ENCODE peak calls at places on chromosomes 4 and X, in four cellular contexts. O is K562, B is A549, P is HepG2. L is an unnamed sample. For H3K4me1, the result is how much of the 10 kb centered on the place peaks cover.

GRCh38 chr4:76420311-76420710 is 630 bp downstream of the CCDC158 start:
- DNase-seq in O (no peak), B (no peak), P (no peak), L (no peak)

GRCh38 chr4:80266902-80267380 is 477 bp downstream of the FGF5 start:
- DNase-seq in O (peak), B (no peak), P (no peak), L (no peak)

GRCh38 chrX:95885074-95885473 is 799.6 kb upstream of the DIAPH2 start:
- DNase-seq in O (no peak), B (no peak), P (no peak), L (no peak)

GRCh38 chr4:57602133-57602532 is 491.9 kb upstream of the IGFBP7 start:
- DNase-seq in O (no peak), B (no peak), P (no peak), L (no peak)

GRCh38 chr4:40564004-40564403 is 65.7 kb downstream of the RBM47 start:
- DNase-seq in O (no peak), B (no peak), P (no peak), L (no peak)

GRCh38 chrX:123173833-123174232 is 10.2 kb upstream of the GRIA3 start:
- DNase-seq in O (peak), B (peak), P (no peak), L (no peak)

GRCh38 chr4:94407846-94408245 is 43.9 kb upstream of the PDLIM5 start:
- DNase-seq in O (no peak), B (no peak), P (no peak), L (no peak)

GRCh38 chrX:129015381-129015780 is 507.9 kb downstream of the SMARCA1 start:
- DNase-seq in O (no peak), B (no peak), P (no peak), L (no peak)

GRCh38 chr4:3833326-3833989 is 67.3 kb downstream of the ADRA2C start:
- DNase-seq in O (no peak), B (no peak), P (no peak), L (no peak)

GRCh38 chr4:56786955-56787354 is 34.5 kb downstream of the SPINK2 start:
- DNase-seq in O (no peak), B (no peak), P (no peak), L (no peak)

GRCh38 chr4:10158355-10158942 is 41.9 kb upstream of the WDR1 start:
- DNase-seq in O (no peak), B (no peak), P (peak), L (no peak)

GRCh38 chrX:140503230-140503585 is 1.7 kb downstream of the SOX3 start:
- DNase-seq in O (no peak), B (no peak), P (no peak), L (no peak)

GRCh38 chr4:87657525-87657924 is 7.4 kb downstream of the DMP1 start:
- DNase-seq in O (no peak), B (peak), P (no peak), L (no peak)

GRCh38 chr4:144374065-144374464 is 233.5 kb upstream of the GYPA start:
- DNase-seq in O (no peak), B (no peak), P (no peak), L (no peak)

GRCh38 chr4:101145081-101145480 is 202.2 kb downstream of the PPP3CA start:
- DNase-seq in O (no peak), B (no peak), P (no peak), L (no peak)

DNA sequence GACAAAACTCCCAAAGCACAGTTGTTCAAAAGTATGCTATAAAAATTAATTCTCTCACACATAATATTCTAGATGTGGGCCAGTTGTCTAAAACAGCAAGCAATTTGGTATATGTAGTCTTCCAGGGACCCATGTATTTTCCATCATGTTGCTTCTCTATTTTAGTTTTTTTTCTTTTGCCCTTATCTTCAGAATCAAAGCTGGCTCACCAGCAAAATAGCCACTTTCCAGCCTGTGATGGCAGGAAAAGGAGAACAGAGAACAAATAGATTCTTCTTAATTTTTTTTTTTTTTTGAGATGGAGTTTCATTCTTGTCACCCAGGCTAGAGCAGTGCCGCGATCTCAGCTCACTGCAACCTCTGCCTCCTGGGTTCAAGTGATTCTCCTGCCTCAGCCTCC is 680.8 kb upstream of the TENM3 start:
- DNase-seq in O (no peak), B (no peak), P (no peak), L (no peak)
- H3K4me1 ChIP-seq in O (under half), B (under half), P (under half), L (under half)

GRCh38 chr4:155665054-155665453 is 1.6 kb upstream of the GUCY1A1 start:
- DNase-seq in O (no peak), B (no peak), P (no peak), L (no peak)

GRCh38 chr4:155666701-155667537 is at the start of gene GUCY1A1:
- DNase-seq in O (no peak), B (no peak), P (no peak), L (no peak)

GRCh38 chr4:155673453-155673979 is 6.9 kb downstream of the GUCY1A1 start:
- DNase-seq in O (no peak), B (no peak), P (no peak), L (no peak)

GRCh38 chr4:155672342-155672741 is 5.7 kb downstream of the GUCY1A1 start:
- DNase-seq in O (no peak), B (no peak), P (no peak), L (no peak)

GRCh38 chr4:155667538-155668511 is 1.2 kb downstream of the GUCY1A1 start:
- DNase-seq in O (no peak), B (peak), P (no peak), L (peak)
- TF ChIP-seq MAFK in O (no peak), B (no peak), P (no peak), L (no peak)

DNA sequence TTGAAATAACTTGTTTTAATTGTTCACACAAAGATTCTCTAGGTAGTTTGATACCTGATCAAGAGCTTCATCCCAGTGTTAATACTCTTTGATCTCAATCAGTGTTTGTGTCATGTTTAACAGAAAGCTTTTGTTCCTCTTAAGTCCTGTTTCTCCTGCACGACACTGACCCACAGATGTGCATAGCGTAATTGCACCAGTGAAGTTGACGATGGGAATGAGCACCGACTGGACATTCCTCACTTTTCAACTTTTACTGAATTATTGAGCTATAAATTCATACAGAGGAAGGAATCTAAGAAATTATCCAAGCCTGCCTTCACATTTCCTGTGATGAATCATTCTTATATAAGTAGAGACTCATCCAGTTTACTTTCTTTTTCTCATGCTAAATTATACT is 878.7 kb upstream of the TENM3 start:
- DNase-seq in O (no peak), B (no peak), P (no peak), L (no peak)
- H3K4me1 ChIP-seq in O (under half), B (under half), P (under half), L (under half)

GRCh38 chr4:110851989-110852388 is 229.1 kb upstream of the PITX2 start:
- DNase-seq in O (no peak), B (no peak), P (no peak), L (no peak)

GRCh38 chr4:110853242-110853641 is 230.4 kb upstream of the PITX2 start:
- DNase-seq in O (no peak), B (no peak), P (no peak), L (no peak)

GRCh38 chr4:110852793-110853192 is 229.9 kb upstream of the PITX2 start:
- DNase-seq in O (no peak), B (no peak), P (no peak), L (no peak)

GRCh38 chr4:110850461-110851447 is 227.9 kb upstream of the PITX2 start:
- DNase-seq in O (no peak), B (no peak), P (no peak), L (no peak)

GRCh38 chr4:110854021-110854678 is 231.3 kb upstream of the PITX2 start:
- DNase-seq in O (no peak), B (peak), P (no peak), L (no peak)
- TF ChIP-seq MAFK in O (no peak), B (no peak), P (no peak), L (no peak)

GRCh38 chr4:73603307-73603710 is 16.9 kb downstream of the RASSF6 start:
- DNase-seq in O (no peak), B (peak), P (peak), L (no peak)
- H3K4me1 ChIP-seq in O (under half), B (half or more), P (half or more), L (under half)

DNA sequence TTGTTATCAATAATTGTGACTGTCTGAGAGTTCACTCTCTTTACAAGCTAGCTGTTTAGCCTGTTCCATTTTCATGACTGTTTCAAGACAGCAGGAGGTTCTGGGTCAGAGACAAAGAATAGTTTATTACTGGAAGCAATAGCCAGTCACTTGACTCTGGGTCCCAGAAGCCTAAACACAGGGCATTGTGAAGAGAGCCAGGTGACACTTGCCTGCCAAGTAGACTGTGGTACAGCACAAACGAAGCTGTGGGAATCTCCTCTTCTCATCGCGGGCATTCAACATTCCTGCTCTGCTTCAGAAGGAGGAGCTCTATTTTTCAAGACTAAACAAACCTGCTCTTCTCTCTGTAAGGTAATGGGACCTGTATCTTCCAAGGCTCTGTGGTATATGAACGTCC is 485.1 kb downstream of the TRIML1 start:
- DNase-seq in O (no peak), B (no peak), P (no peak), L (no peak)
- TF ChIP-seq MAFK in O (no peak), B (no peak), P (no peak), L (no peak)

GRCh38 chr4:2259541-2260267 is 2.2 kb downstream of the MXD4 start:
- DNase-seq in O (no peak), B (no peak), P (no peak), L (no peak)

GRCh38 chr4:2262145-2262943 is 435 bp upstream of the MXD4 start:
- DNase-seq in O (peak), B (peak), P (peak), L (peak)

GRCh38 chr4:2261853-2262144 is at the start of gene MXD4:
- DNase-seq in O (no peak), B (no peak), P (no peak), L (no peak)

GRCh38 chr4:2260336-2261109 is 1.4 kb downstream of the MXD4 start:
- DNase-seq in O (no peak), B (no peak), P (no peak), L (no peak)

DNA sequence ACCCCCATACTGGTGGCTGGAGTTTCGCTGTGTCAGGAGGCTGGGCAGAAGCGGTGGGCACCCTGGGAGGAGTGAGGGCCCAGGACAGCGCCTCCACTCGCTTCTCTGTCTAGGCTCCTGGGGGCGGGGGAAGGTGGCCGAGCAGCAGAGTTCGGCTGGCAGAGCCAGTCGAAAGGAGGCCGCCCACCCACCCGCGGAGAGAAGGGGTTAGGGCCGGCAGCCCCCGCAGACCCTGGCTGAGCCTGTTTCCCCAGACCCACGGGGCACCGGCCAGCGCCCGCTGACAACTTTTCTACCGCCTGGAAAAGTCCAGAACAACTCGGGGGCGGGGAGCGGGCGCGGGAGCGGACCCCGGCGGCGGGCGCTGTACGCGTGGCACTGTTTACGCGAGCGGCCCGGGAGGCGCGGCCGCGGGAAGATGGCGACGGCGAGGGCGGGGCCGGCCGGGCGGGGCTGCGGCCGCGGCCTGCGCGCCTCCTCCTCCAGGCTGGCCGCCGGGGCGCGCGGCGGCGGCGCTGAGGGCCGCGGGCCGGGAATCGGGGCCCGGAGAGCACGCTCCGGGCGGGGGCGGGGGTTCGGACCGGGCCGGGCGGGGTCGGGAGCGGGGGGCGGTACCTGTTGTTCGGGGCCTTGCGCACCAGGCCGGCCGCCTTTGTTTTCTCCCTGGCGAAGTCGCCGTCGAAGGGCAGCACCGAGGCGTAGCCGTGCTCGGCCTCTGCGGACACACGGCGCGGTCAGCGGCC is 628 bp downstream of the MXD4 start:
- DNase-seq in O (peak), B (peak), P (no peak), L (peak)
- H3K4me1 ChIP-seq in O (under half), B (under half), P (under half), L (under half)